ENCODE peak calls at places on chromosome 12, in four cellular contexts. Q is mammary epithelial cell, A is left lung, I is small intestine. L is an unnamed sample. For H3K9me3, the result is how much of the 10 kb centered on the place peaks cover.

GRCh38 chr12:124379938-124380754 is 85.3 kb downstream of the RFLNA start:
- DNase-seq in Q (peak), A (peak), I (no peak), L (no peak)

GRCh38 chr12:51683763-51684357 is 92.8 kb downstream of the SCN8A start:
- DNase-seq in Q (peak), A (no peak), I (no peak), L (no peak)

GRCh38 chr12:104975621-104976343 is 10.3 kb upstream of the NOPCHAP1 start:
- DNase-seq in Q (peak), A (no peak), I (no peak), L (no peak)

GRCh38 chr12:85951823-85952222 is 77.7 kb downstream of the NTS start:
- DNase-seq in Q (peak), A (no peak), I (peak), L (no peak)

GRCh38 chr12:93184664-93185368 is 192.9 kb upstream of the NUDT4 start:
- DNase-seq in Q (no peak), A (no peak), I (no peak), L (no peak)

GRCh38 chr12:114416028-114416427 is 10.1 kb upstream of the TBX5 start:
- DNase-seq in Q (no peak), A (no peak), I (no peak), L (no peak)

GRCh38 chr12:30985814-30986452 is 59.4 kb downstream of the TSPAN11 start:
- DNase-seq in Q (peak), A (peak), I (peak), L (no peak)

GRCh38 chr12:39553476-39553875 is 66.1 kb downstream of the ABCD2 start:
- DNase-seq in Q (no peak), A (no peak), I (no peak), L (no peak)

GRCh38 chr12:99390707-99391106 is 256.8 kb upstream of the GARIN6 start:
- DNase-seq in Q (no peak), A (no peak), I (no peak), L (no peak)

DNA sequence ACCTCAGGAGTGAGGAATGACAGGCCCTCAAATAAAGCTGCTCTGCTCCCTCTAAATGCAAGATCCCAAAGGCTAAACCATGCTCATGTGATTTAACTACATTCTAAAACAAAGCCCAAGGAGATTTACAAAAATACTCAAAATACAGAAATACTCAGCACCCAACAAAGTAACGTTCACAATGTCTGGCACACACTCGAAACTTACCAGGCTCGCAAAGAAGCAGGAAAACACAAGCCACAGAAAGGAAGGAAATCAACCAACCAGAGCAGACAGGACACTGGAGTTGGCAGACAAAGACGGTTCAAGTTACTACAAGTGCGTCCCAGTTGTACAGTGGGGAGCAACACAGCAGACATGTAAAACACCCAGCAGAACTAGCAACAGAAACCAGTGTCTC is 33.4 kb downstream of the STX2 start:
- DNase-seq in Q (no peak), A (no peak), I (no peak), L (no peak)
- H3K9me3 ChIP-seq in Q (under half), A (under half), I (under half), L (under half)

GRCh38 chr12:26340649-26341048 is 145.3 kb downstream of the SSPN start:
- DNase-seq in Q (no peak), A (peak), I (no peak), L (no peak)
- H3K9me3 ChIP-seq in Q (under half), A (under half), I (under half), L (under half)

DNA sequence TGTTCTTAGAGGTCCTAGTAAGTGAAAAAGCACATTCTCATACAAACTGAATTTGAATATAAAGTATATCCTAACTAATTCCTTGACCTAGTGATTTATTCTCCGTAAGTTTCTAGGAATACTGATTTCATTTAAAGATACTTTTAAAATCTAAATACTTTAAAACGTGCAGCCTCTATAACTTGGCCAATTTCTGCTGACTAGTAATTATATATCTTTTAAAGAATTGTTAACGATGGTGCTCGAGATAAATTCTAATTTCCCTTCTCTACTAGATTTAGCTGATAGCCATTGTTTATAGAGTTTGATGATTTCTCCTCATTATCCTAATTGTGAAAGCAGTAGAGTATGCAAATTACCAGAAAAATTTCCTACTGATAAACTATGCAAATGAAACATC is 257.9 kb downstream of the ADAMTS20 start:
- DNase-seq in Q (no peak), A (no peak), I (no peak), L (no peak)
- H3K9me3 ChIP-seq in Q (under half), A (under half), I (under half), L (under half)

GRCh38 chr12:67439611-67440010 is 170.5 kb downstream of the CAND1 start:
- DNase-seq in Q (no peak), A (no peak), I (no peak), L (no peak)

GRCh38 chr12:67437011-67437410 is 167.9 kb downstream of the CAND1 start:
- DNase-seq in Q (no peak), A (no peak), I (no peak), L (no peak)

GRCh38 chr12:67433393-67434175 is 164.4 kb downstream of the CAND1 start:
- DNase-seq in Q (no peak), A (no peak), I (no peak), L (no peak)

GRCh38 chr12:67434653-67435375 is 165.7 kb downstream of the CAND1 start:
- DNase-seq in Q (peak), A (no peak), I (no peak), L (no peak)

GRCh38 chr12:67436230-67436629 is 167.1 kb downstream of the CAND1 start:
- DNase-seq in Q (no peak), A (no peak), I (no peak), L (no peak)
- H3K9me3 ChIP-seq in Q (under half), A (under half), I (under half), L (under half)

DNA sequence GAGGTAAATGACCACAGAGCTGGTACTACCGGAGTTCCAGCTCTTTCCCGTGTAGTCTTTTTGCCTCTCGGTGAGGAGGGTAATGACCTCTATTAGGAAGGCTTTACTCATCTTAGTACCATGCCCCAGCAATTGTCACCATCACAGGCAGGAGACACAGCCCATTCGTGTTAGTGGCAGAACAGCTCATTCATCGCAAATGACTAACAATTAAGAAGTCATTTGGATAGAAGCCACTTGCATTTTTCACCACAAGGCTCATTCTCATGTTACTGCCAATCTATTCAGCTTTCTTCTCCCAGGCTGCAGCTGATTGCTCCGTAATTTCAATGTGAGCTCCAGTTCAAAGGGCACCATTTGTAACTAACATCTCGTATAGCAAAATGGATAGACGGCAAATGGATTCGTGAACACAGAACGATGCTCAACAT is 718.8 kb upstream of the TMEM132C start:
- DNase-seq in Q (peak), A (no peak), I (no peak), L (no peak)
- H3K9me3 ChIP-seq in Q (under half), A (under half), I (under half), L (under half)

GRCh38 chr12:38113991-38114390 is 202.6 kb upstream of the ALG10B start:
- DNase-seq in Q (no peak), A (no peak), I (no peak), L (no peak)

GRCh38 chr12:38110026-38110699 is 206.4 kb upstream of the ALG10B start:
- DNase-seq in Q (peak), A (no peak), I (no peak), L (no peak)
- H3K9me3 ChIP-seq in Q (under half), A (under half), I (under half), L (under half)

DNA sequence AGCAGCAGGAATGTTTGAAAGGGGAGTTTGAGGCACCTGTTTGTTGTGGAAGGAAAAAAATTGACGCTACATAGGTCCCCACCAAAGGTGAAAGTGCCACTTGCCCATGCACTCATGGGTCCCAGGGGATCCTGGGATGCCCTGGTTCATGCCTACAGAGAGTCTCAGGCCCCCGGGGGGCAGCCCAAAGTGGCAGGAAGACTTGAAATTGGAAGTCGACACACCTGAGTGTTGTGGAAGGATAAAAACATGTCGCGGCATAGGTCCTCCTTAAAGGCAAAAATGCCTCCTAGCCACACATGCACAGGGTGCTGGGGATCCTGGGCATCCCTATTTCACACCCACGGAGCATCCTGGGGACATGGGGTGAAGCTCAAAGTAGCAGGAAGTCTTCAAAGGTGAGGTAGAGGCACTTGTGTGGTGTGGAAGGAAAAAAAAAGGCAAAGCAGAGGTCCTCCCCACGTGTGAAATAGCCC is 576.1 kb downstream of the ALG10 start:
- DNase-seq in Q (no peak), A (no peak), I (no peak), L (no peak)
- H3K9me3 ChIP-seq in Q (half or more), A (under half), I (under half), L (under half)

DNA sequence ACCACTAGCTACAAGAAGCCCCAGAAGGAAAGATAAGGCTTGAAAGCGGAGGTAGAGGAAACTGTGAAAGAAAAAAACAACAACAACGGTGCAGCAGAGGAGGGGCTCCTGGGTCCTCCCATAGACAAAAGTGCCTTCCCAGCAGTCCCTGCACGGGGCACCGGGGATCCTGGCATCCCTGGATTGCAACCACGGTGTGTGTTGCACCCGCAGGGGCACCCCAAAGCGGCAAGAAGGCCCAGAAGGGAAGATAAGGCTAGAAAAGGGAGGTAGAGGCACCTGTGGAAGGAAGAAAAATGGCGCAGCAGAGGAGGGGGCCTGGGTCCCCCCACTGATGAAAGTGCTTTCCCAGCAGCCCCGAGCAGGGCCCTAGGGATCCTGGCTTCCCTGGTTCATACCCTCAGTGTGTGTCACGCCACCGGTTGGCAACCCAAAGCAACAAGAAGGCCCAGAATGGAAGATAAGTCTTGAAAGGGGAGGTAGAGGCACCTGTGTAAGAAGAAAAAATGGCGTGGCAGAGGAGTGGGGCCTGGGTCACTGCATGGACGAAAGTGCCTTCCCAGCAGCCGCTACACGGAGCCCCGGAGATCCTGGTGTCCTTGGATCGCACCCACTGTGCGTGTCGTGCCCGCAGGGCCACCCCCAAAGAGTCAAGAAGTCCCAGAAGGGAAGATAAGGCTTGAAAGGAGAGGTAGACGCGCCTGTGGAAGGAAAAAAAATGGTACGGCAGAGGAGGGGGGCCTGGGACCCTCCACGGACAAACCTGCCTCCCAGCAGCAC is 281.0 kb downstream of the ALG10 start:
- DNase-seq in Q (no peak), A (no peak), I (no peak), L (no peak)
- H3K9me3 ChIP-seq in Q (half or more), A (under half), I (under half), L (under half)

L was measured in T-helper 17 cell.